ENCODE peak calls at places on chromosome 20, in seven cellular contexts. T is GM12865; Q is cardiac fibroblast; G is stimulated activated naive CD4-positive, alpha-beta T cell; E is T-helper 17 cell; A is pancreas; M is neuronal stem cell. J is an unnamed sample.
A peak's percentile ranks its signal among the peaks of the same experiment; 100 is the strongest.

GRCh38 chr20:55365745-55366144 is 639.6 kb downstream of the CBLN4 start:
- DNase-seq in T (no peak), Q (no peak), G (no peak), E (no peak), A (no peak), M (no peak), J (no peak)

GRCh38 chr20:35663516-35663812 is 1.2 kb downstream of the CPNE1 start:
- DNase-seq in T (peak; percentile 54), Q (no peak), G (peak; percentile 45), E (no peak), A (no peak), M (no peak), J (no peak)

GRCh38 chr20:2421247-2421646 is 40.5 kb downstream of the TGM6 start:
- DNase-seq in T (no peak), Q (peak; percentile 3), G (no peak), E (no peak), A (no peak), M (no peak), J (no peak)

GRCh38 chr20:21096321-21097043 is 9.7 kb downstream of the LINC00237 start:
- DNase-seq in T (peak; percentile 52), Q (peak; percentile 12), G (no peak), E (no peak), A (no peak), M (no peak), J (no peak)

GRCh38 chr20:47956261-47956995 is 171.1 kb upstream of the SULF2 start:
- DNase-seq in T (no peak), Q (peak; percentile 82), G (no peak), E (no peak), A (no peak), M (no peak), J (no peak)

GRCh38 chr20:58017970-58018530 is 210.4 kb downstream of the ANKRD60 start:
- DNase-seq in T (no peak), Q (no peak), G (no peak), E (no peak), A (no peak), M (no peak), J (no peak)

GRCh38 chr20:39850821-39851330 is 838.2 kb downstream of the MAFB start:
- DNase-seq in T (no peak), Q (no peak), G (no peak), E (no peak), A (no peak), M (no peak), J (no peak)

GRCh38 chr20:1414982-1415381 is 22.1 kb upstream of the FKBP1A start:
- DNase-seq in T (no peak), Q (no peak), G (no peak), E (no peak), A (no peak), M (no peak), J (no peak)

GRCh38 chr20:47559141-47559540 is 57.5 kb downstream of the NCOA3 start:
- DNase-seq in T (no peak), Q (peak; percentile 60), G (no peak), E (no peak), A (no peak), M (no peak), J (no peak)

GRCh38 chr20:61503106-61503505 is 251.0 kb downstream of the CDH4 start:
- DNase-seq in T (no peak), Q (no peak), G (no peak), E (no peak), A (no peak), M (no peak), J (no peak)

GRCh38 chr20:37233471-37234253 is 28.0 kb downstream of the GHRH start:
- DNase-seq in T (no peak), Q (no peak), G (no peak), E (no peak), A (no peak), M (no peak), J (no peak)

GRCh38 chr20:44159125-44159524 is 27.9 kb downstream of the JPH2 start:
- DNase-seq in T (no peak), Q (no peak), G (no peak), E (no peak), A (no peak), M (no peak), J (no peak)

GRCh38 chr20:11229772-11230171 is 556.0 kb upstream of the JAG1 start:
- DNase-seq in T (no peak), Q (peak; percentile 98), G (no peak), E (no peak), A (peak; percentile 33), M (peak; percentile 42), J (peak; percentile 85)

GRCh38 chr20:36824142-36824940 is 50.8 kb upstream of the DSN1 start:
- DNase-seq in T (no peak), Q (no peak), G (no peak), E (no peak), A (no peak), M (no peak), J (no peak)

GRCh38 chr20:44494681-44495080 is 19.0 kb downstream of the TTPAL start:
- DNase-seq in T (no peak), Q (no peak), G (no peak), E (no peak), A (no peak), M (no peak), J (no peak)

GRCh38 chr20:3121271-3121911 is 36.9 kb upstream of the AVP start:
- DNase-seq in T (no peak), Q (no peak), G (peak; percentile 12), E (no peak), A (no peak), M (no peak), J (no peak)

GRCh38 chr20:23270427-23270911 is 80.1 kb upstream of the NXT1 start:
- DNase-seq in T (no peak), Q (peak; percentile 90), G (no peak), E (no peak), A (no peak), M (no peak), J (no peak)

GRCh38 chr20:16434087-16434664 is 139.1 kb downstream of the KIF16B start:
- DNase-seq in T (peak; percentile 74), Q (peak; percentile 31), G (no peak), E (peak; percentile 17), A (no peak), M (peak; percentile 5), J (peak; percentile 7)

GRCh38 chr20:8246153-8246552 is 114.1 kb downstream of the PLCB1 start:
- DNase-seq in T (no peak), Q (no peak), G (no peak), E (no peak), A (no peak), M (no peak), J (no peak)

GRCh38 chr20:51888186-51888790 is 86.0 kb upstream of the SALL4 start:
- DNase-seq in T (no peak), Q (no peak), G (no peak), E (no peak), A (no peak), M (peak; percentile 70), J (no peak)

GRCh38 chr20:2314759-2315439 is 19.1 kb downstream of the TGM3 start:
- DNase-seq in T (no peak), Q (peak; percentile 77), G (no peak), E (no peak), A (peak; percentile 33), M (no peak), J (peak; percentile 84)

GRCh38 chr20:17460119-17460518 is 71.1 kb downstream of the BFSP1 start:
- DNase-seq in T (no peak), Q (no peak), G (no peak), E (no peak), A (no peak), M (no peak), J (no peak)

GRCh38 chr20:32078777-32079176 is 26.7 kb downstream of the HCK start:
- DNase-seq in T (no peak), Q (no peak), G (no peak), E (no peak), A (no peak), M (no peak), J (no peak)

GRCh38 chr20:2701671-2702081 is 9.1 kb downstream of the EBF4 start:
- DNase-seq in T (no peak), Q (no peak), G (no peak), E (no peak), A (no peak), M (no peak), J (no peak)

GRCh38 chr20:41373851-41374567 is 7.4 kb upstream of the EMILIN3 start:
- DNase-seq in T (no peak), Q (no peak), G (no peak), E (no peak), A (no peak), M (no peak), J (no peak)

GRCh38 chr20:48595495-48596475 is 232.0 kb downstream of the PREX1 start:
- DNase-seq in T (no peak), Q (no peak), G (no peak), E (no peak), A (no peak), M (no peak), J (no peak)

GRCh38 chr20:15345287-15345686 is 1007.9 kb upstream of the FLRT3 start:
- DNase-seq in T (no peak), Q (no peak), G (no peak), E (no peak), A (no peak), M (no peak), J (no peak)

GRCh38 chr20:16395366-16395765 is 177.9 kb downstream of the KIF16B start:
- DNase-seq in T (no peak), Q (no peak), G (no peak), E (no peak), A (no peak), M (no peak), J (no peak)

GRCh38 chr20:23293689-23294088 is 56.9 kb upstream of the NXT1 start:
- DNase-seq in T (no peak), Q (no peak), G (no peak), E (no peak), A (no peak), M (no peak), J (no peak)

GRCh38 chr20:10427060-10427692 is 6.8 kb downstream of the MKKS start:
- DNase-seq in T (peak; percentile 55), Q (peak; percentile 84), G (no peak), E (peak; percentile 25), A (peak; percentile 34), M (peak; percentile 42), J (peak; percentile 54)

GRCh38 chr20:64038252-64038578 is 2.2 kb downstream of the C20orf204 start:
- DNase-seq in T (peak; percentile 77), Q (no peak), G (no peak), E (no peak), A (no peak), M (no peak), J (no peak)

GRCh38 chr20:42901689-42902518 is 287.8 kb downstream of the PTPRT start:
- DNase-seq in T (no peak), Q (no peak), G (no peak), E (no peak), A (peak; percentile 81), M (no peak), J (no peak)

GRCh38 chr20:41482647-41483552 is 116.3 kb upstream of the EMILIN3 start:
- DNase-seq in T (no peak), Q (peak; percentile 62), G (no peak), E (no peak), A (no peak), M (no peak), J (peak; percentile 63)

GRCh38 chr20:21513181-21513663 is 642 bp downstream of the NKX2-2 start:
- DNase-seq in T (no peak), Q (no peak), G (no peak), E (no peak), A (no peak), M (no peak), J (no peak)

J was measured in stromal cell of bone marrow.